ENCODE peak calls at places on chromosomes 11 and 22, in nine cellular contexts. One of them, this sample, is unnamed.

GRCh38 chr11:119481667-119482400 is 58.9 kb upstream of the THY1 start:
- DNase-seq in prostate gland: no peak
- DNase-seq in stomach: peak; percentile 40
- DNase-seq in H1: no peak
- DNase-seq in transverse colon: peak; percentile 7
- DNase-seq in Panc1: no peak
- DNase-seq in sigmoid colon: no peak
- DNase-seq in HepG2: no peak
- DNase-seq in breast epithelium: peak; percentile 47
- DNase-seq in this sample: peak; percentile 70

GRCh38 chr11:118215262-118215661 is 9.5 kb downstream of the JAML start:
- DNase-seq in prostate gland: no peak
- DNase-seq in stomach: no peak
- DNase-seq in H1: no peak
- DNase-seq in transverse colon: no peak
- DNase-seq in Panc1: no peak
- DNase-seq in sigmoid colon: no peak
- DNase-seq in HepG2: no peak
- DNase-seq in breast epithelium: no peak
- DNase-seq in this sample: no peak

GRCh38 chr11:17939542-17939941 is 73.3 kb downstream of the SERGEF start:
- DNase-seq in prostate gland: no peak
- DNase-seq in stomach: no peak
- DNase-seq in H1: no peak
- DNase-seq in transverse colon: no peak
- DNase-seq in Panc1: no peak
- DNase-seq in sigmoid colon: no peak
- DNase-seq in HepG2: no peak
- DNase-seq in breast epithelium: no peak
- DNase-seq in this sample: no peak

GRCh38 chr22:26452236-26453016 is 23.4 kb downstream of the ASPHD2 start:
- DNase-seq in prostate gland: no peak
- DNase-seq in stomach: peak; percentile 22
- DNase-seq in H1: no peak
- DNase-seq in transverse colon: no peak
- DNase-seq in Panc1: no peak
- DNase-seq in sigmoid colon: no peak
- DNase-seq in HepG2: no peak
- DNase-seq in breast epithelium: no peak
- DNase-seq in this sample: no peak

GRCh38 chr11:84476581-84476980 is 1150.6 kb downstream of the DLG2 start:
- DNase-seq in prostate gland: no peak
- DNase-seq in stomach: no peak
- DNase-seq in H1: no peak
- DNase-seq in transverse colon: no peak
- DNase-seq in Panc1: no peak
- DNase-seq in sigmoid colon: no peak
- DNase-seq in HepG2: no peak
- DNase-seq in breast epithelium: no peak
- DNase-seq in this sample: no peak

GRCh38 chr22:27377901-27378300 is 423.7 kb downstream of the MN1 start:
- DNase-seq in prostate gland: no peak
- DNase-seq in stomach: peak; percentile 83
- DNase-seq in H1: no peak
- DNase-seq in transverse colon: peak; percentile 17
- DNase-seq in Panc1: no peak
- DNase-seq in sigmoid colon: no peak
- DNase-seq in HepG2: no peak
- DNase-seq in breast epithelium: no peak
- DNase-seq in this sample: no peak

GRCh38 chr22:37345863-37346514 is 63.7 kb downstream of the CYTH4 start:
- DNase-seq in prostate gland: no peak
- DNase-seq in stomach: no peak
- DNase-seq in H1: no peak
- DNase-seq in transverse colon: peak; percentile 14
- DNase-seq in Panc1: no peak
- DNase-seq in sigmoid colon: no peak
- DNase-seq in HepG2: no peak
- DNase-seq in breast epithelium: no peak
- DNase-seq in this sample: no peak

GRCh38 chr11:73366953-73367352 is 9.2 kb upstream of the RELT start:
- DNase-seq in prostate gland: no peak
- DNase-seq in stomach: no peak
- DNase-seq in H1: no peak
- DNase-seq in transverse colon: no peak
- DNase-seq in Panc1: no peak
- DNase-seq in sigmoid colon: no peak
- DNase-seq in HepG2: no peak
- DNase-seq in breast epithelium: no peak
- DNase-seq in this sample: no peak

GRCh38 chr11:104214517-104214916 is 50.6 kb upstream of the PDGFD start:
- DNase-seq in prostate gland: no peak
- DNase-seq in stomach: no peak
- DNase-seq in H1: no peak
- DNase-seq in transverse colon: no peak
- DNase-seq in Panc1: no peak
- DNase-seq in sigmoid colon: no peak
- DNase-seq in HepG2: no peak
- DNase-seq in breast epithelium: no peak
- DNase-seq in this sample: no peak

GRCh38 chr11:7600205-7600775 is 73.0 kb downstream of the CYB5R2 start:
- DNase-seq in prostate gland: peak; percentile 91
- DNase-seq in stomach: peak; percentile 72
- DNase-seq in H1: no peak
- DNase-seq in transverse colon: peak; percentile 21
- DNase-seq in Panc1: no peak
- DNase-seq in sigmoid colon: peak; percentile 85
- DNase-seq in HepG2: peak; percentile 89
- DNase-seq in breast epithelium: peak; percentile 70
- DNase-seq in this sample: peak; percentile 85

GRCh38 chr11:45225277-45225676 is 60.9 kb downstream of the SYT13 start:
- DNase-seq in prostate gland: no peak
- DNase-seq in stomach: no peak
- DNase-seq in H1: no peak
- DNase-seq in transverse colon: no peak
- DNase-seq in Panc1: no peak
- DNase-seq in sigmoid colon: peak; percentile 4
- DNase-seq in HepG2: no peak
- DNase-seq in breast epithelium: no peak
- DNase-seq in this sample: no peak

GRCh38 chr22:47453049-47453448 is 690.6 kb downstream of the TBC1D22A start:
- DNase-seq in prostate gland: no peak
- DNase-seq in stomach: no peak
- DNase-seq in H1: no peak
- DNase-seq in transverse colon: no peak
- DNase-seq in Panc1: no peak
- DNase-seq in sigmoid colon: no peak
- DNase-seq in HepG2: no peak
- DNase-seq in breast epithelium: no peak
- DNase-seq in this sample: no peak
- H3K9me3 ChIP-seq in prostate gland: no peaks in the 10 kb centered on the region
- H3K9me3 ChIP-seq in stomach: peaks cover 13% of the 10 kb centered on the region
- H3K9me3 ChIP-seq in H1: peaks cover 76% of the 10 kb centered on the region
- H3K9me3 ChIP-seq in transverse colon: no peaks in the 10 kb centered on the region
- H3K9me3 ChIP-seq in Panc1: no peaks in the 10 kb centered on the region
- H3K9me3 ChIP-seq in sigmoid colon: no peaks in the 10 kb centered on the region
- H3K9me3 ChIP-seq in HepG2: no peaks in the 10 kb centered on the region
- H3K9me3 ChIP-seq in breast epithelium: peaks cover 12% of the 10 kb centered on the region
- H3K9me3 ChIP-seq in this sample: peaks cover 5% of the 10 kb centered on the region

DNA sequence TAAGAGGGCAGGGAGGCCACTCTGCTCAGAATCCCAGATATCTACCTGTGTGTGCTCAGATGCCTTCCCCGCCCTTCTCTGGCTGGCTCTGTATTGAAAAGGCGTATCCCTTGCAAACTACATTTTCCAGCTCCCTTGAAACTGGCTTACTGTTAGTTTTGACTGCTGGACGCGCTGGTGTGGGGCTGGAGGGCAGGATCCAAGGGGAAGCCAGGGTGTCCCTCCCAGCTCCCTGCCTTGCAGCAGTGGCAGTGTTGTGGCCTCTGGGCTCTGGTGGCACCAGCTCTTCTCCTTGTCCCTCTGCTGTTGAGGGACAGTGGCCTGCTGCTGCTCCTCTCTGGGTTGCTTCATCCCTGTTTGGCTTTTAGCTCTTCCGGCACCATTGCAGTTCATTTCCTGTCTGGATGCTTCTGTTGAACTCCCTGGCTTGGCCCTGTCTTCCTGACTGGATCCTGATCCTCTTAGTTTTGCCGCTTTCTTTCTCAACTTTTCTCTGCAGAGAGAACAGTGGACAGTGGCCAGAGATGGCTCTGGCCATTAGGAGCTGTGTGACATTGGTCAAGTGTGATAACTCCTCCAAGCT is 107.1 kb upstream of the PARVA start:
- DNase-seq in prostate gland: no peak
- DNase-seq in stomach: no peak
- DNase-seq in H1: no peak
- DNase-seq in transverse colon: no peak
- DNase-seq in Panc1: no peak
- DNase-seq in sigmoid colon: no peak
- DNase-seq in HepG2: peak; percentile 13
- DNase-seq in breast epithelium: no peak
- DNase-seq in this sample: no peak
- TF ChIP-seq POLR2AphosphoS5 in prostate gland: no peak
- TF ChIP-seq POLR2AphosphoS5 in stomach: no peak
- TF ChIP-seq POLR2AphosphoS5 in H1: no peak
- TF ChIP-seq POLR2AphosphoS5 in transverse colon: no peak
- TF ChIP-seq POLR2AphosphoS5 in Panc1: no peak
- TF ChIP-seq POLR2AphosphoS5 in sigmoid colon: no peak
- TF ChIP-seq POLR2AphosphoS5 in HepG2: no peak
- TF ChIP-seq POLR2AphosphoS5 in breast epithelium: no peak
- TF ChIP-seq POLR2AphosphoS5 in this sample: no peak

GRCh38 chr11:2689551-2690260 is 10.1 kb downstream of the KCNQ1OT1 start:
- DNase-seq in prostate gland: no peak
- DNase-seq in stomach: no peak
- DNase-seq in H1: no peak
- DNase-seq in transverse colon: no peak
- DNase-seq in Panc1: no peak
- DNase-seq in sigmoid colon: peak; percentile 40
- DNase-seq in HepG2: no peak
- DNase-seq in breast epithelium: peak; percentile 28
- DNase-seq in this sample: peak; percentile 35
- H3K4me1 ChIP-seq in prostate gland: no peaks in the 10 kb centered on the region
- H3K4me1 ChIP-seq in stomach: peaks cover 65% of the 10 kb centered on the region
- H3K4me1 ChIP-seq in H1: peaks cover 41% of the 10 kb centered on the region
- H3K4me1 ChIP-seq in transverse colon: peaks cover 2% of the 10 kb centered on the region
- H3K4me1 ChIP-seq in Panc1: no peaks in the 10 kb centered on the region
- H3K4me1 ChIP-seq in sigmoid colon: peaks cover 46% of the 10 kb centered on the region
- H3K4me1 ChIP-seq in HepG2: peaks cover 100% of the 10 kb centered on the region
- H3K4me1 ChIP-seq in breast epithelium: no peaks in the 10 kb centered on the region
- H3K4me1 ChIP-seq in this sample: peaks cover 17% of the 10 kb centered on the region

GRCh38 chr22:10781571-10782403 is 4746.2 kb upstream of the OR11H1 start:
- DNase-seq in prostate gland: no peak
- DNase-seq in stomach: no peak
- DNase-seq in H1: no peak
- DNase-seq in transverse colon: no peak
- DNase-seq in Panc1: no peak
- DNase-seq in sigmoid colon: no peak
- DNase-seq in HepG2: no peak
- DNase-seq in breast epithelium: no peak
- DNase-seq in this sample: no peak
- H3K9me3 ChIP-seq in prostate gland: no peaks in the 10 kb centered on the region
- H3K9me3 ChIP-seq in stomach: peaks cover 51% of the 10 kb centered on the region
- H3K9me3 ChIP-seq in H1: peaks cover 43% of the 10 kb centered on the region
- H3K9me3 ChIP-seq in transverse colon: peaks cover 23% of the 10 kb centered on the region
- H3K9me3 ChIP-seq in Panc1: no peaks in the 10 kb centered on the region
- H3K9me3 ChIP-seq in sigmoid colon: no peaks in the 10 kb centered on the region
- H3K9me3 ChIP-seq in HepG2: peaks cover 74% of the 10 kb centered on the region
- H3K9me3 ChIP-seq in breast epithelium: peaks cover 40% of the 10 kb centered on the region
- H3K9me3 ChIP-seq in this sample: peaks cover 9% of the 10 kb centered on the region

DNA sequence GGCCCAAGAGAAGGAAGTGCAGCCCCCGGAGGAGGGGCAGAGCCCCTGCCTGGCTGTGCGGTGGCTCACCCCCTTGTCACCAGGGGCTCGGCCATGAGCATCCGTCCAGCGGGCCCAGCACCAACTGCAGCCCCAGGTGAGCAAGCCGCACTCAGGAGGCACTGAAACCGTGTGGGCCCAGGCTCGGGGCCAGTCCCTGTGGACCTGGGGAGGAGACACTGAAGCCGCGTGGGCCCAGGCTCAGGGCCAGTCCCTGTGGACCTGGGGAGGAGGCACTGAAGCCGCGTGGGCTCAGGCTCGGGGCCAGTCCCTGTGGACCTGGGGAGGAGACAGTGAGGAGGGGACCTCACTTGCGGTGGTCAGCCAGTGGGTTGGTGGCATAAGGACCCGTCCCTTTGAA is 13.9 kb downstream of the LSP1 start:
- DNase-seq in prostate gland: no peak
- DNase-seq in stomach: no peak
- DNase-seq in H1: no peak
- DNase-seq in transverse colon: no peak
- DNase-seq in Panc1: no peak
- DNase-seq in sigmoid colon: no peak
- DNase-seq in HepG2: no peak
- DNase-seq in breast epithelium: no peak
- DNase-seq in this sample: no peak
- TF ChIP-seq POLR2AphosphoS5 in prostate gland: no peak
- TF ChIP-seq POLR2AphosphoS5 in stomach: no peak
- TF ChIP-seq POLR2AphosphoS5 in H1: no peak
- TF ChIP-seq POLR2AphosphoS5 in transverse colon: no peak
- TF ChIP-seq POLR2AphosphoS5 in Panc1: no peak
- TF ChIP-seq POLR2AphosphoS5 in sigmoid colon: no peak
- TF ChIP-seq POLR2AphosphoS5 in HepG2: no peak
- TF ChIP-seq POLR2AphosphoS5 in breast epithelium: no peak
- TF ChIP-seq POLR2AphosphoS5 in this sample: no peak

GRCh38 chr11:57316017-57316416 is 8.7 kb downstream of the TNKS1BP1 start:
- DNase-seq in prostate gland: no peak
- DNase-seq in stomach: no peak
- DNase-seq in H1: no peak
- DNase-seq in transverse colon: no peak
- DNase-seq in Panc1: no peak
- DNase-seq in sigmoid colon: no peak
- DNase-seq in HepG2: no peak
- DNase-seq in breast epithelium: no peak
- DNase-seq in this sample: no peak
- H3K4me1 ChIP-seq in prostate gland: peaks cover 41% of the 10 kb centered on the region
- H3K4me1 ChIP-seq in stomach: peaks cover 82% of the 10 kb centered on the region
- H3K4me1 ChIP-seq in H1: peaks cover 11% of the 10 kb centered on the region
- H3K4me1 ChIP-seq in transverse colon: peaks cover 50% of the 10 kb centered on the region
- H3K4me1 ChIP-seq in Panc1: peaks cover 12% of the 10 kb centered on the region
- H3K4me1 ChIP-seq in sigmoid colon: peaks cover 54% of the 10 kb centered on the region
- H3K4me1 ChIP-seq in HepG2: peaks cover 37% of the 10 kb centered on the region
- H3K4me1 ChIP-seq in breast epithelium: peaks cover 43% of the 10 kb centered on the region
- H3K4me1 ChIP-seq in this sample: peaks cover 95% of the 10 kb centered on the region

GRCh38 chr22:47498969-47499368 is 736.5 kb downstream of the TBC1D22A start:
- DNase-seq in prostate gland: no peak
- DNase-seq in stomach: no peak
- DNase-seq in H1: no peak
- DNase-seq in transverse colon: no peak
- DNase-seq in Panc1: no peak
- DNase-seq in sigmoid colon: no peak
- DNase-seq in HepG2: no peak
- DNase-seq in breast epithelium: no peak
- DNase-seq in this sample: no peak

GRCh38 chr22:47504962-47505361 is 742.5 kb downstream of the TBC1D22A start:
- DNase-seq in prostate gland: no peak
- DNase-seq in stomach: no peak
- DNase-seq in H1: no peak
- DNase-seq in transverse colon: no peak
- DNase-seq in Panc1: no peak
- DNase-seq in sigmoid colon: no peak
- DNase-seq in HepG2: no peak
- DNase-seq in breast epithelium: no peak
- DNase-seq in this sample: no peak
- H3K9me3 ChIP-seq in prostate gland: no peaks in the 10 kb centered on the region
- H3K9me3 ChIP-seq in stomach: peaks cover 18% of the 10 kb centered on the region
- H3K9me3 ChIP-seq in H1: peaks cover 48% of the 10 kb centered on the region
- H3K9me3 ChIP-seq in transverse colon: peaks cover 6% of the 10 kb centered on the region
- H3K9me3 ChIP-seq in Panc1: no peaks in the 10 kb centered on the region
- H3K9me3 ChIP-seq in sigmoid colon: no peaks in the 10 kb centered on the region
- H3K9me3 ChIP-seq in HepG2: no peaks in the 10 kb centered on the region
- H3K9me3 ChIP-seq in breast epithelium: peaks cover 24% of the 10 kb centered on the region
- H3K9me3 ChIP-seq in this sample: no peaks in the 10 kb centered on the region